ENCODE peak calls at places on chromosomes 7 and 10, in ten cellular contexts. O, W, T, D, Y, V, Z, N, U and C are unnamed samples.

GRCh38 chr10:124053971-124054370 is 39.4 kb downstream of the CHST15 start:
- DNase-seq in O (no peak), W (no peak), T (no peak), D (no peak), Y (peak), V (no peak), Z (no peak), N (no peak), U (no peak), C (peak)

GRCh38 chr7:99422091-99422624 is 13.4 kb downstream of the BUD31 start:
- DNase-seq in O (no peak), W (no peak), T (no peak), D (no peak), Y (no peak), V (no peak), Z (peak), N (no peak), U (peak), C (no peak)

GRCh38 chr7:7681191-7681935 is 37.0 kb downstream of the RPA3 start:
- DNase-seq in O (peak), W (no peak), T (peak), D (no peak), Y (peak), V (peak), Z (peak), N (peak), U (peak), C (peak)

GRCh38 chr7:1340031-1340430 is 107.4 kb downstream of the UNCX start:
- DNase-seq in O (no peak), W (no peak), T (no peak), D (no peak), Y (no peak), V (no peak), Z (no peak), N (no peak), U (no peak), C (no peak)

GRCh38 chr10:117541909-117542705 is 439 bp upstream of the EMX2 start:
- DNase-seq in O (no peak), W (peak), T (no peak), D (peak), Y (no peak), V (no peak), Z (peak), N (peak), U (no peak), C (peak)

GRCh38 chr7:157523371-157523765 is 186.6 kb downstream of the DNAJB6 start:
- DNase-seq in O (no peak), W (no peak), T (no peak), D (no peak), Y (no peak), V (peak), Z (no peak), N (no peak), U (no peak), C (no peak)

GRCh38 chr7:130923930-130924329 is 189.9 kb upstream of the KLF14 start:
- DNase-seq in O (no peak), W (no peak), T (no peak), D (no peak), Y (no peak), V (no peak), Z (no peak), N (no peak), U (no peak), C (no peak)

GRCh38 chr10:130652544-130652943 is 516.4 kb downstream of the GLRX3 start:
- DNase-seq in O (no peak), W (no peak), T (no peak), D (no peak), Y (no peak), V (no peak), Z (no peak), N (no peak), U (no peak), C (no peak)

GRCh38 chr7:19117081-19117869 is at the start of gene TWIST1:
- DNase-seq in O (no peak), W (peak), T (no peak), D (peak), Y (peak), V (no peak), Z (peak), N (peak), U (no peak), C (peak)

GRCh38 chr7:33854951-33855350 is 50.4 kb upstream of the BMPER start:
- DNase-seq in O (no peak), W (no peak), T (no peak), D (no peak), Y (no peak), V (no peak), Z (no peak), N (no peak), U (no peak), C (no peak)

GRCh38 chr7:148277042-148277660 is 313.4 kb upstream of the C7orf33 start:
- DNase-seq in O (no peak), W (no peak), T (no peak), D (no peak), Y (no peak), V (no peak), Z (no peak), N (no peak), U (peak), C (no peak)